ENCODE peak calls at places on chromosomes 13 and 19, in five cellular contexts. One of them, this sample, is unnamed.

GRCh38 chr13:100547805-100548204 is 40.8 kb downstream of the GGACT start:
- DNase-seq in IMR-90: no peak
- DNase-seq in mesenchymal stem cell: peak
- DNase-seq in H1: peak
- DNase-seq in trophoblast cell: peak
- DNase-seq in this sample: no peak

GRCh38 chr19:13060233-13060963 is 42.3 kb downstream of the LYL1 start:
- DNase-seq in IMR-90: no peak
- DNase-seq in trophoblast cell: no peak
- DNase-seq in H1: peak
- DNase-seq in mesenchymal stem cell: no peak
- DNase-seq in this sample: no peak

GRCh38 chr19:23075031-23075733 is 41.6 kb upstream of the ZNF730 start:
- DNase-seq in mesenchymal stem cell: peak
- DNase-seq in H1: peak
- DNase-seq in IMR-90: peak
- DNase-seq in trophoblast cell: peak
- DNase-seq in this sample: peak

GRCh38 chr19:33335446-33335845 is 33.1 kb upstream of the CEBPA start:
- DNase-seq in IMR-90: no peak
- DNase-seq in mesenchymal stem cell: no peak
- DNase-seq in H1: no peak
- DNase-seq in trophoblast cell: peak
- DNase-seq in this sample: no peak

GRCh38 chr19:55386515-55386947 is 799 bp downstream of the RPL28 start:
- DNase-seq in H1: no peak
- DNase-seq in trophoblast cell: peak
- DNase-seq in mesenchymal stem cell: no peak
- DNase-seq in IMR-90: no peak
- DNase-seq in this sample: no peak

GRCh38 chr19:30224689-30225606 is 147.2 kb upstream of the ZNF536 start:
- DNase-seq in mesenchymal stem cell: no peak
- DNase-seq in IMR-90: no peak
- DNase-seq in trophoblast cell: no peak
- DNase-seq in H1: no peak
- DNase-seq in this sample: no peak

GRCh38 chr19:54653181-54653809 is 9.5 kb upstream of the LILRB4 start:
- DNase-seq in mesenchymal stem cell: peak
- DNase-seq in IMR-90: peak
- DNase-seq in H1: no peak
- DNase-seq in trophoblast cell: peak
- DNase-seq in this sample: no peak

GRCh38 chr19:8607386-8607785 is 3.1 kb downstream of the ADAMTS10 start:
- DNase-seq in H1: no peak
- DNase-seq in mesenchymal stem cell: no peak
- DNase-seq in IMR-90: peak
- DNase-seq in trophoblast cell: no peak
- DNase-seq in this sample: no peak

GRCh38 chr19:27736225-27736624 is 1476.7 kb downstream of the UQCRFS1 start:
- DNase-seq in H1: no peak
- DNase-seq in mesenchymal stem cell: no peak
- DNase-seq in IMR-90: no peak
- DNase-seq in trophoblast cell: no peak
- DNase-seq in this sample: no peak

GRCh38 chr13:51298812-51299211 is 40.7 kb upstream of the SERPINE3 start:
- DNase-seq in IMR-90: peak
- DNase-seq in trophoblast cell: no peak
- DNase-seq in H1: no peak
- DNase-seq in mesenchymal stem cell: peak
- DNase-seq in this sample: no peak

GRCh38 chr13:76519685-76520084 is 366.5 kb downstream of the KCTD12 start:
- DNase-seq in IMR-90: no peak
- DNase-seq in mesenchymal stem cell: no peak
- DNase-seq in trophoblast cell: no peak
- DNase-seq in H1: no peak
- DNase-seq in this sample: no peak

GRCh38 chr19:43643326-43643725 is 3.7 kb upstream of the CADM4 start:
- DNase-seq in H1: no peak
- DNase-seq in IMR-90: no peak
- DNase-seq in mesenchymal stem cell: no peak
- DNase-seq in trophoblast cell: no peak
- DNase-seq in this sample: no peak

GRCh38 chr13:73754727-73755292 is 379.4 kb downstream of the KLF12 start:
- DNase-seq in mesenchymal stem cell: peak
- DNase-seq in IMR-90: peak
- DNase-seq in trophoblast cell: peak
- DNase-seq in H1: no peak
- DNase-seq in this sample: peak

GRCh38 chr19:50819636-50820035 is 4.0 kb downstream of the KLK1 start:
- DNase-seq in H1: no peak
- DNase-seq in IMR-90: no peak
- DNase-seq in trophoblast cell: no peak
- DNase-seq in mesenchymal stem cell: no peak
- DNase-seq in this sample: no peak
- H3K4me3 ChIP-seq in H1: peak
- H3K4me3 ChIP-seq in IMR-90: no peak
- H3K4me3 ChIP-seq in trophoblast cell: no peak
- H3K4me3 ChIP-seq in mesenchymal stem cell: no peak
- H3K4me3 ChIP-seq in this sample: no peak

GRCh38 chr19:3459965-3460582 is 20.3 kb downstream of the SMIM24 start:
- DNase-seq in mesenchymal stem cell: no peak
- DNase-seq in IMR-90: no peak
- DNase-seq in trophoblast cell: no peak
- DNase-seq in H1: no peak
- DNase-seq in this sample: no peak

GRCh38 chr19:3459322-3459881 is 20.9 kb downstream of the SMIM24 start:
- DNase-seq in IMR-90: peak
- DNase-seq in H1: no peak
- DNase-seq in trophoblast cell: peak
- DNase-seq in mesenchymal stem cell: peak
- DNase-seq in this sample: no peak

GRCh38 chr19:3458229-3458555 is 22.1 kb downstream of the SMIM24 start:
- DNase-seq in trophoblast cell: no peak
- DNase-seq in mesenchymal stem cell: peak
- DNase-seq in IMR-90: no peak
- DNase-seq in H1: no peak
- DNase-seq in this sample: no peak

GRCh38 chr19:3457531-3458228 is 22.6 kb downstream of the SMIM24 start:
- DNase-seq in mesenchymal stem cell: peak
- DNase-seq in IMR-90: no peak
- DNase-seq in trophoblast cell: no peak
- DNase-seq in H1: no peak
- DNase-seq in this sample: no peak

DNA sequence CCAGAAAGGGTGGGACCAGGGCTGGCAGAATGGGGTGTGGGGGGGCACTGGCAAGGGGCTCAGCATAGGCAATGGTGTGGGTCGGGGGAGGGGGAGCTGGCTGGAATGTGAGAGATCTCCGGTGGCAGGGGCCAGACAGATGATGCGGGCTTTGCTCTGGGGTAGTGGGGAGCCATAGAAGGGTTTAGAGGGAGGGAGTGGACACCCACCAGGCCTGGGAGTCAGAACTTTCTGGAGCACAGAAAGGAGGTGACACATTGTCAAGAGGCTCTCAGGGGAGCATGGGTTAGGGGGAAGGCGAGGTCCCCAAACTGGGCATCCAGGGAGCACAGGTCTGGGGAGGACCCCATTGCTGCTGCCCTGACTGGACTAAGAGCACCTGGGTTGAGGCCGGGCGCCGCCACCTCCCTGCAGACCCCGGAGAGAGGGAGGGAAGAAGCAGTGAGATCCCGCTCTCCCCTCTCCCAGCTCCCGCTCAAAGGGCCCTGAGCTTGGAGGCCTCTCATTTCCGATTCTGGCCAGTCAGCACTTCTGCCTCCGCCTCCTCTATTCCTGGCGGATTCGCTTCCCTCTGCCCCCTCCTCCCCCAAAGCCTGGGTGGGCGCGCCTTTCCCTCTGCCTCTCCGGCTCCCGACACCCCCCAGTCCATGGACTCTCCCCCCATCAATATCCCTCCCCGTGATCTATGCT is 21.6 kb downstream of the SMIM24 start:
- DNase-seq in IMR-90: peak
- DNase-seq in trophoblast cell: no peak
- DNase-seq in H1: no peak
- DNase-seq in mesenchymal stem cell: peak
- DNase-seq in this sample: no peak
- H2BK5ac ChIP-seq in IMR-90: peak
- H2BK5ac ChIP-seq in trophoblast cell: no peak
- H2BK5ac ChIP-seq in H1: no peak
- H2BK5ac ChIP-seq in mesenchymal stem cell: peak
- H2BK5ac ChIP-seq in this sample: peak

DNA sequence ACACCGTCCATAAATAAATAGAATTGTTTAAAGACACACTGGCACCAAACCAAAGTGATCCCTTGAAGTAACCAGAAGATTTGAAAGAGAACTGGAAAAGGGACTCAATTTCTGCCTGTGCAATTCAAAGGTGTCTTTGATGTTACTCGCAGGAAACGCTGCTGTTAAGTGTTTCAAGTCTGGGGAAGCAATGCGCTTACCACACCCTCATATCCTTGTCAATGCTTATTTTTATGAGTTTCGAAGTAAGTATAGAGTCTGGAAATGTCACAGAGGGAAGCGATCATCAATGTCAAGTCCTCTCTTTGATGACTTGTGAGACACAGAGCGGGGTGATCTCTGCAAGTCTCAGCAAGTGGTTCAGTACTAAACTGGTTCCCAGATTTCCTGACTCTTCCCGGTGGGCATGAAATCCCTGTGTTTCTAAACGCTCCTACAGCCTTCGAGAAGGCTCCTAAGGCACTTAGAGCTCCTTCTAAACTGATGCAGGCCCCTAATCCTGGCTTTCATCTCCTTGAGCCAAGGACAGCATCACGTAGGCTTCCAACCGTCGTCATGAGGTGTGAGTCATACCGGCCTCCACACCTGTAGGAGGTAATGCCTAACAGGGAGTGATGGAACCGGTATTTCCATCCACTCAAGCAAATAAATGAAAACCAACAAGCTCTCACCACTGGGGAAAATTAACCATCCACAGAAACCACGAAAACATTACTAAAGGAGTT is 22.8 kb downstream of the SYDE1 start:
- DNase-seq in IMR-90: no peak
- DNase-seq in mesenchymal stem cell: no peak
- DNase-seq in H1: no peak
- DNase-seq in trophoblast cell: peak
- DNase-seq in this sample: no peak
- H2AFZ ChIP-seq in IMR-90: no peak
- H2AFZ ChIP-seq in mesenchymal stem cell: no peak
- H2AFZ ChIP-seq in H1: peak
- H2AFZ ChIP-seq in trophoblast cell: no peak
- H2AFZ ChIP-seq in this sample: no peak

DNA sequence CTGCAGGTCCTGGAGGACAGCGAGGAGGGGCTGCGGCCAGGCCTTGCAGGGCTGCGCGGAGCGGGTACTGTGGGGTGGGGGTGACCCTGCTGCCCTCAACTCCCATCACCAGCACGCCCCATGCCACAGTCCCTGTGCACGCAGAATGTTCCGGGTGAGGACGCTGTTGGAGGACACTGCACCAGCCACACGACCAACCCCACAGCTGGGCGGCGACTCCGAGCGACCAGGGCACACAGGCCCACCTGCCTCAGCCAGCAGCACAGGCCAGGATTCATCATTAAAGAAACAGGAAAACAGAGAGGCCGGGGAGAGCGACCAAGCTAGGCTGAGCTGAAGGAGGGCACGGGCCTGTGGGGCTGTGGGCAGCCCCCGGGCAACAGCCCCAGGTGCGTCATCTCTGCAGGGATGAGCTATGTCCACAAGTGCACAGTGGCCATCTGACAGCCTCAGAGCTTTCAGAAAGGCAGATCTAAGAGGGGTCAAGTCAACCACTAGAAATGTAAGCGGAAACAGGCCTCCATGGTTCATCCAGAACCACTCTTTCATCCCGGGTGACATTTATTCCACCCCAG is 1.6 kb downstream of the GAS6 start:
- DNase-seq in trophoblast cell: no peak
- DNase-seq in H1: peak
- DNase-seq in mesenchymal stem cell: peak
- DNase-seq in IMR-90: peak
- DNase-seq in this sample: no peak
- H3K4me3 ChIP-seq in trophoblast cell: peak
- H3K4me3 ChIP-seq in H1: no peak
- H3K4me3 ChIP-seq in mesenchymal stem cell: peak
- H3K4me3 ChIP-seq in IMR-90: peak
- H3K4me3 ChIP-seq in this sample: no peak

GRCh38 chr19:1264801-1265610 is 4.1 kb upstream of the CIRBP start:
- DNase-seq in mesenchymal stem cell: peak
- DNase-seq in IMR-90: peak
- DNase-seq in H1: peak
- DNase-seq in trophoblast cell: peak
- DNase-seq in this sample: no peak
- H2BK5ac ChIP-seq in mesenchymal stem cell: no peak
- H2BK5ac ChIP-seq in IMR-90: peak
- H2BK5ac ChIP-seq in H1: peak
- H2BK5ac ChIP-seq in trophoblast cell: peak
- H2BK5ac ChIP-seq in this sample: peak

This sample was measured in neuronal stem cell.